ENCODE peak calls at places on chromosomes 11 and 22, in seven cellular contexts. X is CD4-positive, CD25-positive, alpha-beta regulatory T cell; D is NCI-H2081 treated with DMSO at 0.1 percent for 48 hours; B is pancreas; Z is activated CD4-positive, CD25-positive, alpha-beta regulatory T cell treated with anti-CD3 and anti-CD28 coated beads, Interleukin-2, amount 50 U/mL, for 16 hours; K is stomach; F is kidney tubule cell. J is an unnamed sample.

GRCh38 chr11:65013130-65013691 is 749 bp upstream of the ARL2 start:
- DNase-seq in K (peak; percentile 93), B (peak; percentile 91), X (peak; percentile 83), D (no peak), Z (peak; percentile 80), F (peak; percentile 89), J (peak; percentile 95)

GRCh38 chr11:85029964-85030363 is 597.2 kb downstream of the DLG2 start:
- DNase-seq in Z (no peak), X (no peak), F (peak; percentile 4), B (no peak), K (no peak), D (no peak), J (no peak)

GRCh38 chr22:29377979-29378378 is 10.4 kb downstream of the AP1B1 start:
- DNase-seq in K (peak; percentile 80), D (no peak), F (no peak), Z (no peak), B (peak; percentile 82), X (no peak), J (no peak)

GRCh38 chr11:35318977-35319925 is 100.1 kb downstream of the SLC1A2 start:
- DNase-seq in X (no peak), K (no peak), B (no peak), Z (no peak), F (no peak), D (no peak), J (no peak)

GRCh38 chr11:118912742-118913410 is 12.8 kb downstream of the BCL9L start:
- DNase-seq in X (no peak), K (no peak), F (peak; percentile 78), B (no peak), D (no peak), Z (no peak), J (no peak)

GRCh38 chr22:31556627-31557203 is 60.4 kb downstream of the SFI1 start:
- DNase-seq in K (no peak), X (no peak), B (no peak), D (no peak), Z (no peak), F (peak; percentile 36), J (no peak)

GRCh38 chr11:134644489-134645456 is 232.7 kb upstream of the B3GAT1 start:
- DNase-seq in F (no peak), D (no peak), X (no peak), Z (no peak), B (no peak), K (peak; percentile 23), J (no peak)

GRCh38 chr11:84408946-84409411 is 1122.8 kb upstream of the CCDC90B start:
- DNase-seq in B (no peak), X (no peak), D (no peak), Z (no peak), F (peak; percentile 64), K (no peak), J (no peak)

GRCh38 chr11:88179141-88179540 is 3.9 kb upstream of the RAB38 start:
- DNase-seq in F (peak; percentile 92), B (no peak), X (no peak), Z (no peak), K (no peak), D (no peak), J (peak; percentile 32)